ENCODE peak calls at places on chromosomes 6 and 20, in five cellular contexts. K is uterus, G is ovary, B is IMR-90, X is K562. S is an unnamed sample.

GRCh38 chr6:117168296-117169059 is 96.9 kb upstream of the VGLL2 start:
- DNase-seq in K (no peak), X (no peak), B (no peak), G (no peak), S (no peak)

GRCh38 chr20:63492982-63493381 is 5.9 kb downstream of the EEF1A2 start:
- DNase-seq in B (no peak), K (no peak), X (no peak), G (no peak), S (no peak)

GRCh38 chr6:75347797-75348610 is 63.4 kb upstream of the TMEM30A start:
- DNase-seq in B (peak), G (no peak), X (no peak), K (no peak), S (no peak)

GRCh38 chr20:13877789-13878188 is 93.0 kb downstream of the NDUFAF5 start:
- DNase-seq in G (no peak), X (no peak), B (no peak), K (no peak), S (no peak)

GRCh38 chr20:63343460-63344150 is 17.5 kb downstream of the CHRNA4 start:
- DNase-seq in K (no peak), X (no peak), B (no peak), G (no peak), S (no peak)

GRCh38 chr20:50392138-50392866 is 117.9 kb upstream of the PTPN1 start:
- DNase-seq in G (no peak), X (no peak), K (no peak), B (no peak), S (no peak)

GRCh38 chr20:16699287-16699686 is 30.5 kb upstream of the SNRPB2 start:
- DNase-seq in K (no peak), B (no peak), G (no peak), X (no peak), S (peak)

GRCh38 chr6:52640170-52640569 is 30.7 kb upstream of the TMEM14A start:
- DNase-seq in K (no peak), B (peak), G (no peak), X (peak), S (no peak)

GRCh38 chr6:80165143-80165542 is 58.7 kb downstream of the BCKDHB start:
- DNase-seq in G (no peak), K (no peak), B (peak), X (no peak), S (peak)

GRCh38 chr6:108675226-108676160 is 114.8 kb downstream of the FOXO3 start:
- DNase-seq in B (no peak), X (no peak), K (no peak), G (no peak), S (no peak)

GRCh38 chr6:24131751-24132150 is 5.7 kb downstream of the NRSN1 start:
- DNase-seq in G (no peak), B (no peak), K (no peak), X (no peak), S (no peak)

GRCh38 chr6:24122139-24122538 is 3.9 kb upstream of the NRSN1 start:
- DNase-seq in G (no peak), X (no peak), B (no peak), K (no peak), S (no peak)

GRCh38 chr6:24125980-24126379 is at the start of gene NRSN1:
- DNase-seq in X (peak), G (no peak), K (no peak), B (no peak), S (no peak)

GRCh38 chr6:24127316-24127715 is 1.3 kb downstream of the NRSN1 start:
- DNase-seq in K (no peak), X (no peak), G (no peak), B (no peak), S (no peak)

GRCh38 chr6:24126586-24127192 is 674 bp downstream of the NRSN1 start:
- DNase-seq in K (no peak), B (peak), G (no peak), X (peak), S (peak)
- TF ChIP-seq POLR2A in K (no peak), B (no peak), G (no peak), X (no peak), S (no peak)

GRCh38 chr6:12593720-12594540 is 122.6 kb upstream of the PHACTR1 start:
- DNase-seq in X (peak), K (no peak), B (no peak), G (no peak), S (no peak)
- TF ChIP-seq CTCF in X (no peak), K (no peak), B (no peak), G (no peak), S (no peak)

GRCh38 chr6:13282393-13283069 is 45.8 kb downstream of the TBC1D7 start:
- DNase-seq in X (no peak), B (no peak), G (no peak), K (no peak), S (no peak)
- TF ChIP-seq POLR2A in X (no peak), B (no peak), G (no peak), K (no peak), S (no peak)

GRCh38 chr20:35395728-35396127 is 16.0 kb downstream of the UQCC1 start:
- DNase-seq in K (no peak), X (no peak), B (peak), G (no peak), S (no peak)
- TF ChIP-seq CTCF in K (no peak), X (no peak), B (peak), G (no peak), S (no peak)

DNA sequence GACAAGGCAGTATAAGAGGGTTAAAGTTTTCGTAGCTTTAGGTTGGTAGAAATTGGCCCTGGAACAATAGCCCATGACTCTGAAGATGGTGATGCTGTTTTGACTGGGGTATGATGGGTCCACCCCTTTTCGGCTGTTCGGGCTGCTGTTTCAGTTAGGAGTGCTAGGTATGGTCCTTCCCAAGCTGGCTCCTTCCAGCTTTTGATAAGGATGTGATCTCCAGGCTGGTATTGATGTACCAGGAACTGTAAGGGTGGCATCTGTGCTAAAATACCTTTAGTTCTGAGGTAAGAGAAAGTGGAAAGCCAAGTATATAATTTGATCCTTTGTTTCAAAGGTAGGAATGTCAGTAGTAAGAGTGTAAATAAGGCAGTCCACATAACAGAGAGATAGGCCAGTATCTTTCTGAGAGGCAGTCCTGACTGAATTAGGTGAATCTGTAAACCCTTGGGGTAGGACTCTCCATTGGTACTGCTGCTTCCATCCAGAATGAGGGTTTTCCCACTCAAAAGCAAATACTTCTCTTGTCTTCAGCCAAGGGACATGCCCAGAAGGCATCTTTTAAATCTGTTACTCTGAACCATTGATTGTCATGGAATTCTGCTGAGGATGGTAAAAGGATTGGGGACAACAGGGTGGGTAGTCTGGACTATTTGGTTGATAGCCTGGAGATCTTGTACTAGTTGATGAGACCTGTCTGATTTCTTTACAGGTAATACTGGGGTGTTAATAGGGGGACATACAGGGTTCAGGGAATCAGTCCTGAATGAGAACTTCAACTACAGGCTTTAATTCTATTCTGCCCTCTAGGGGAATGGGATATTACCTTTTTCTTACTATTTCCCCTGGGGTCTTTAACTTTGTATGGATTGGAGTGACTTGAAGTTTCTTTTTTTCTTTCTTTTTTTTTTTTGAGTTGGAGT is 6.1 kb upstream of the ZNFX1 start:
- DNase-seq in K (no peak), X (peak), G (no peak), B (no peak), S (peak)
- TF ChIP-seq POLR2A in K (no peak), X (peak), G (no peak), B (peak), S (no peak)

DNA sequence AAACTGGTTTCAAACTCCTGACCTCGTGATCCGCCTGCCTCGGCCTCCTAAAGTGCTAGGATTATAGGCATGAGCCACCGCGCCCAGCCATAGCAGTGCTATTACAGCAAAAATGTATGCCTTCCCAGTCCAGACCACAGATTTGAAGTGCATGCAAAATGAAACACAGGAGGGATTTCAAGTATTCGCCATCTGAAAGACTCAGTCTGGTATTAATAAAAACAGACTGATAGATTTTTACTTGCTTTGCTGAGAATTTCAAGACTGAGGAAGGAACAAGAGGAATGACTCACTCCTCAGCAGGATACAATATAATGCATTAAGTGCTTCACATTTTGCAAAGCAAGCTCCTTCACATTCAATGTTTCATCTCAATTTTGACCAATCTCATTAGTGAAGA is 134.9 kb downstream of the TMEM200A start:
- DNase-seq in G (no peak), K (no peak), X (no peak), B (peak), S (no peak)
- TF ChIP-seq CTCF in G (no peak), K (no peak), X (no peak), B (no peak), S (no peak)